ENCODE peak calls at places on chromosomes 13 and 19, in five cellular contexts. Y is H1, K is GM12878, N is HepG2, S is NT2/D1. F is an unnamed sample.

GRCh38 chr19:46472592-46472991 is 1.2 kb upstream of the PNMA8A start:
- DNase-seq in Y (no peak), K (no peak), N (no peak), S (no peak), F (no peak)

GRCh38 chr13:36548129-36548528 is 115.8 kb downstream of the CCNA1 start:
- DNase-seq in Y (no peak), K (no peak), N (no peak), S (no peak), F (no peak)

GRCh38 chr19:5927439-5927821 is 13.4 kb downstream of the CAPS start:
- DNase-seq in Y (no peak), K (peak), N (no peak), S (no peak), F (no peak)

GRCh38 chr13:29897102-29897501 is 46.7 kb upstream of the UBL3 start:
- DNase-seq in Y (no peak), K (no peak), N (no peak), S (no peak), F (no peak)

GRCh38 chr19:13718733-13719132 is 45.6 kb upstream of the MRI1 start:
- DNase-seq in Y (no peak), K (no peak), N (no peak), S (peak), F (no peak)

GRCh38 chr13:100694722-100695644 is 20.4 kb upstream of the TMTC4 start:
- DNase-seq in Y (peak), K (no peak), N (peak), S (peak), F (peak)

GRCh38 chr13:94382520-94382919 is 97.0 kb downstream of the DCT start:
- DNase-seq in Y (no peak), K (no peak), N (no peak), S (no peak), F (no peak)

GRCh38 chr19:934865-935422 is 9.1 kb downstream of the ARID3A start:
- DNase-seq in Y (no peak), K (no peak), N (peak), S (no peak), F (no peak)

GRCh38 chr19:18167011-18167410 is 6.6 kb upstream of the IFI30 start:
- DNase-seq in Y (no peak), K (no peak), N (no peak), S (no peak), F (no peak)

GRCh38 chr13:111429064-111429558 is 108.7 kb downstream of the TEX29 start:
- DNase-seq in Y (peak), K (no peak), N (peak), S (peak), F (peak)

GRCh38 chr19:42242071-42242511 is 311 bp downstream of the GSK3A start:
- DNase-seq in Y (no peak), K (no peak), N (no peak), S (no peak), F (no peak)

GRCh38 chr13:83453723-83454122 is 428.6 kb downstream of the SLITRK1 start:
- DNase-seq in Y (no peak), K (no peak), N (no peak), S (no peak), F (no peak)

GRCh38 chr13:114087430-114087829 is 45.0 kb downstream of the RASA3 start:
- DNase-seq in Y (no peak), K (no peak), N (no peak), S (no peak), F (no peak)

GRCh38 chr19:48539503-48540096 is 12.4 kb upstream of the SULT2B1 start:
- DNase-seq in Y (no peak), K (no peak), N (no peak), S (no peak), F (no peak)

GRCh38 chr13:73194310-73194709 is 135.5 kb downstream of the KLF5 start:
- DNase-seq in Y (no peak), K (no peak), N (peak), S (no peak), F (no peak)

GRCh38 chr19:51735759-51736449 is 12.1 kb upstream of the HAS1 start:
- DNase-seq in Y (no peak), K (no peak), N (no peak), S (no peak), F (no peak)

GRCh38 chr19:11555246-11555645 is 3.8 kb downstream of the ELOF1 start:
- DNase-seq in Y (no peak), K (no peak), N (no peak), S (no peak), F (no peak)

GRCh38 chr19:22144394-22144793 is 52.4 kb downstream of the ZNF676 start:
- DNase-seq in Y (peak), K (no peak), N (no peak), S (peak), F (no peak)

GRCh38 chr13:78102121-78102677 is 183.6 kb upstream of the EDNRB start:
- DNase-seq in Y (no peak), K (peak), N (no peak), S (no peak), F (no peak)

GRCh38 chr19:3365447-3366103 is 808 bp upstream of the NFIC start:
- DNase-seq in Y (no peak), K (no peak), N (no peak), S (no peak), F (no peak)

GRCh38 chr19:3366104-3366760 is at the start of gene NFIC:
- DNase-seq in Y (no peak), K (no peak), N (no peak), S (no peak), F (peak)

GRCh38 chr19:3363841-3364500 is 2.4 kb upstream of the NFIC start:
- DNase-seq in Y (no peak), K (no peak), N (no peak), S (no peak), F (no peak)

GRCh38 chr19:3365093-3365446 is 1.3 kb upstream of the NFIC start:
- DNase-seq in Y (no peak), K (no peak), N (no peak), S (no peak), F (no peak)

DNA sequence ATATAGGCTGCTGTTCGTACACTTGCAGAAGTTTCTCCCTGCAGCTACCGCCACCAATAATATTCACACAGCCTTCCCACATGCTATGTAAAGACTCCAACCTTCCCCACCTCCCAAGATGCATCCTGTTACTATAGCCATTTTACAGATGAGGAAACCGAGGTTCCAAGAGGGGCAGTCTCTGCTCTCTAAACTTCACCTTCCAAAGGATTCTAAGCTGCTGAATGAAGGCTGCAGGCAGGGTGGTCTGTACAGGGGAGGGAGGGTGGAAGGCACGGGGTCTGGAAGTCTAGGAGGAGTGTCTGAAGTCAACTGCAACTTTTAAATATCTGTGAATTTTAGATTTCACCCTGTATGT is 1.9 kb upstream of the NFIC start:
- DNase-seq in Y (no peak), K (no peak), N (no peak), S (no peak), F (no peak)
- TF ChIP-seq SUZ12 in Y (peak), K (no peak), N (no peak), S (no peak), F (no peak)

GRCh38 chr13:48593551-48593950 is 60.2 kb upstream of the CYSLTR2 start:
- DNase-seq in Y (no peak), K (no peak), N (no peak), S (no peak), F (no peak)

GRCh38 chr13:48594080-48594815 is 59.5 kb upstream of the CYSLTR2 start:
- DNase-seq in Y (no peak), K (no peak), N (no peak), S (no peak), F (no peak)

GRCh38 chr13:48596128-48596429 is 57.6 kb upstream of the CYSLTR2 start:
- DNase-seq in Y (no peak), K (no peak), N (no peak), S (no peak), F (no peak)

GRCh38 chr13:48591889-48592725 is 59.2 kb upstream of the RCBTB2 start:
- DNase-seq in Y (no peak), K (no peak), N (no peak), S (no peak), F (no peak)

GRCh38 chr13:48595330-48596127 is 58.2 kb upstream of the CYSLTR2 start:
- DNase-seq in Y (peak), K (no peak), N (peak), S (no peak), F (peak)
- TF ChIP-seq SUZ12 in Y (no peak), K (no peak), N (no peak), S (no peak), F (no peak)

GRCh38 chr19:34525001-34525400 is 43.4 kb downstream of the WTIP start:
- DNase-seq in Y (no peak), K (no peak), N (no peak), S (no peak), F (no peak)
- TF ChIP-seq SUZ12 in Y (no peak), K (no peak), N (no peak), S (no peak), F (no peak)

DNA sequence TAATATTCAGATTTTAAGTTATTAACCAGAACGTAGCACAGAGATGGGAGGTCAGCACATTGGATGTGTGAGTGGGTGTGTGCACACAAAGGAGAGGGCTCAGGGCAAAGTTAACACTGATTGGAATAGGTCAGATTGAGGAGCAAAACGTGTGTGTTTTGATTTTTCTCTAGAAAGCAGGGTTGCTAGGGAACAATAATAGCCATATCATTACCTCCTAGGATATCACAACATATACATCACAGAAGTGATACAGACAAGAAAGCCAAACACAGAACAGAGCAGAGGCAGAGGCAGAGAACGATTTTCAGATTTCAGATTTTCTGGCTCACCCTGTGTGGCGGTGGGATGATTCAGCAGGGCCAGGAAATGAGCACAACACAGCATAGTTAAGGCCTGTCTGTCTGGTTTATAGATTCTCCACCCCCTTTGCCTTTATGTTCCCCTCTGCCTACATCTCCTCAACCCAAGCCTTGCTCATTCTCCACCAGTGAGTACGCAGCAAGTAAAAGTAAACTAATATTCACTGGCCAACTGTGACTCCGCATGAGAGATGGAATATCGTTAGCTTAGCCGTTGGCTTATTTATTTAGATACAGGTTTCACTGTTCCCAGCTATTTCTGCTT is 182.6 kb upstream of the TSC22D1 start:
- DNase-seq in Y (no peak), K (no peak), N (peak), S (no peak), F (no peak)
- TF ChIP-seq SUZ12 in Y (no peak), K (no peak), N (no peak), S (no peak), F (no peak)

DNA sequence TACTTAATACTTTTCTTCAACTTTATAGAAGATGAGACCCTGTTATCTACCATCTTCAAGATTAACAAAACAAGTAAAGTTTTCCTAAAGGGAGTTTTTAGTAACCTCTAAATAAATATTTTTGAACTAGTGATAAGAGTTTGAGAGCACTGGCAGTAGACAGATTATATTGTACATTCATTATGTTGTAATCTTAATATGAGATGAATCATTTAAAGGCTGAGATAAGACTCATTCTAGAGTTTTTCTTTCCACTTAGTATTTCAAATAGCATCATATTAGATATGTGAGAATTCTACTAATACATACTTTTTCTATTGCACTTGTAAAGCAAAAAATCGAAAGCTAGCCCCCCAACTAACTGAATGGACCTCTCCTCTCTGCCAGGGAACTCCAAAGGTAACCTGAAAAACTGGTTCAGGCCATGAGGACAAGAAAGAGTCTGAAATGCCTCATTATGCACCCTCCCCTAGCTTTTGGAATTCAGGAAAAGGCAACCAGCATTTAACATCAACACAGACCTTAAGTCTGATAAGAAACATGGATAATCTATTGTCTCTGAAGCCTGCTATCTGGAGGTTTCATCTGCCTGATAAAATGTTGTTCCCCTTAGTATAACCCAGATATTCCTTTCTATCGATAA is 875.4 kb upstream of the SLC10A2 start:
- DNase-seq in Y (no peak), K (no peak), N (no peak), S (no peak), F (no peak)
- TF ChIP-seq SUZ12 in Y (no peak), K (no peak), N (no peak), S (no peak), F (no peak)

GRCh38 chr13:19791953-19792537 is 9.3 kb upstream of the PSPC1 start:
- DNase-seq in Y (no peak), K (no peak), N (no peak), S (peak), F (no peak)
- TF ChIP-seq SUZ12 in Y (no peak), K (no peak), N (no peak), S (no peak), F (no peak)

DNA sequence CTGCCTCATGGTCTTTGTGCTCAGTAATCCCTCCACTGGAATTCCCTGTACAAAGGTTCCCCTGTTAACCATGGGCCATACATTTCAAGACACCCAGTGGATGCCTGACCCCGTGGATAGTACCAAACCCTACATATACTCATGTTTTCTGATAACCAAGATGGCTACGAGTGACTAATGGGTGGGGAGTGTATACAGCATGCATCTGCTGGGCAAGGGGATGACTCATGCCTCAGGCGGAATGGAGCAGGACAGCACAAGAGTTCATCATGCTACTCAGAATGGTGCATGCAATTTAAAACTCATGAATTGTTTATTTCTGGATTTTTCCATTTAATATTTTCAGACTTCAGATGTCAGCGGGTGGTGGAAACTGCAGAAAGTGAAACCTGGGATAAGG is 13.3 kb upstream of the FGF9 start:
- DNase-seq in Y (no peak), K (no peak), N (no peak), S (no peak), F (no peak)
- TF ChIP-seq SUZ12 in Y (no peak), K (no peak), N (no peak), S (no peak), F (no peak)

GRCh38 chr13:49086711-49087110 is 111.0 kb downstream of the FNDC3A start:
- DNase-seq in Y (no peak), K (no peak), N (no peak), S (no peak), F (no peak)

GRCh38 chr13:49084961-49085360 is 109.2 kb downstream of the FNDC3A start:
- DNase-seq in Y (no peak), K (no peak), N (no peak), S (no peak), F (no peak)

DNA sequence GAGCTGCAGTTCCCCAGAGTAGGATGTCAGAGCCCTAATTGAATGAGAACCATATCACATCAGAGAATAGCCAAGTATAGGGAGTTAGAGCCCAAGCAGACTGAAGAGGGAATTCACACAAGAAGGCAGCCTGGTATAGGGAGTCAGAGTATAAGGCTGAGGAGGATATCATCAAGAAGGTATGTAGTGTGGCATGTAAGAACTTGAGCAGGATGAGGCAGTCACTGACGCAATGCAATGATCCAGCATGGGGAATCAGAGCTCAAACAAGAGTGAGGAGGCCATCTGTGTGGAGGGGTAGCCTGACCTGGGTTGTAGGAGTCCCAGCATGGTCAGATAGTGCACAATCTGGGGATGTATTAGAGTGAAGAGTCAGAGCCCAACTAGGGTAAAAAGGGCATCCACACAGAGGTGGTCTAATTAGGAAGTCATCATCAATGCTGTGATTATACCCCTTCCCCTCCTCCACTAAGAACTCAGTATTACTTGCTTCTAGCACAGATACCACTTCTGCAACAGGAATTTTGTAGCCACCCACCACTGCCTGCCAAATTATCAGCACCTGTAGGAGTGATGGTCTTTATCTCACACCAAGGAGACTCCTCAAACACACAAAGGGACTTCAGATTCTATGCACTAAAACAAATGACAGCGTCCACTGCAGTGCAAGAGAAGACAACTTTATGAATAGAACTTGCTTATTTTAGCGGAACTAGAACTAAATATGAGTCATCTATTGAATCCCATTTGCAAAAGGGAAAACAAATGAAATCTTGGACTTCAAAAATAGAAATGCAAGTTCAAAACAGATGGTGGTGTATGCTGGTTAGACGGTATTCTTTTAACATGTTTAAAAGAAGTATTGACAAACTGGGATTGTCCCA is 107.2 kb downstream of the FNDC3A start:
- DNase-seq in Y (no peak), K (peak), N (no peak), S (no peak), F (no peak)
- TF ChIP-seq SUZ12 in Y (no peak), K (no peak), N (no peak), S (no peak), F (no peak)